ENCODE peak calls at places on chromosomes 5 and 9, in seven cellular contexts. Z is OCI-LY7, Y is GM23338, M is PC-3, J is neural progenitor cell, O is HCT116, Q is SK-N-SH. S is an unnamed sample.

GRCh38 chr5:156934450-156935211 is 28.4 kb downstream of the TIMD4 start:
- DNase-seq in Z (peak), Y (peak), M (peak), J (peak), O (peak), Q (peak), S (peak)

GRCh38 chr5:72815580-72816296 is 723 bp upstream of the TNPO1 start:
- DNase-seq in Z (no peak), Y (no peak), M (peak), J (no peak), O (no peak), Q (peak), S (peak)

GRCh38 chr9:114779352-114779845 is 26.4 kb downstream of the TNFSF15 start:
- DNase-seq in Z (no peak), Y (no peak), M (peak), J (no peak), O (peak), Q (no peak), S (no peak)

GRCh38 chr9:90900130-90900529 is 98.5 kb downstream of the SYK start:
- DNase-seq in Z (no peak), Y (peak), M (no peak), J (peak), O (no peak), Q (no peak), S (no peak)

GRCh38 chr5:93635991-93636390 is 53.0 kb downstream of the NR2F1 start:
- DNase-seq in Z (no peak), Y (no peak), M (no peak), J (no peak), O (no peak), Q (no peak), S (no peak)

GRCh38 chr9:131707677-131708612 is 31.9 kb downstream of the RAPGEF1 start:
- DNase-seq in Z (peak), Y (no peak), M (peak), J (no peak), O (no peak), Q (no peak), S (no peak)

GRCh38 chr5:65013141-65013540 is 244.4 kb downstream of the CWC27 start:
- DNase-seq in Z (no peak), Y (no peak), M (no peak), J (no peak), O (no peak), Q (no peak), S (no peak)

GRCh38 chr5:93192107-93192506 is 388.9 kb downstream of the NR2F1-AS1 start:
- DNase-seq in Z (no peak), Y (no peak), M (peak), J (no peak), O (peak), Q (no peak), S (no peak)

GRCh38 chr9:132114102-132114707 is 34.5 kb upstream of the MED27 start:
- DNase-seq in Z (no peak), Y (peak), M (peak), J (peak), O (no peak), Q (no peak), S (peak)

GRCh38 chr5:75756191-75756590 is 39.0 kb upstream of the POC5 start:
- DNase-seq in Z (no peak), Y (no peak), M (no peak), J (no peak), O (no peak), Q (no peak), S (no peak)

GRCh38 chr5:103918668-103919367 is 356.2 kb upstream of the NUDT12 start:
- DNase-seq in Z (no peak), Y (peak), M (no peak), J (peak), O (no peak), Q (no peak), S (peak)

GRCh38 chr9:129336130-129336528 is 158.1 kb upstream of the IER5L start:
- DNase-seq in Z (no peak), Y (peak), M (no peak), J (no peak), O (no peak), Q (no peak), S (no peak)

GRCh38 chr9:80931163-80931562 is 758.2 kb downstream of the TLE1 start:
- DNase-seq in Z (no peak), Y (no peak), M (no peak), J (no peak), O (no peak), Q (peak), S (no peak)

GRCh38 chr5:143345671-143346440 is 57.6 kb downstream of the NR3C1 start:
- DNase-seq in Z (no peak), Y (no peak), M (no peak), J (no peak), O (no peak), Q (no peak), S (no peak)

GRCh38 chr5:159135896-159136531 is 36.3 kb upstream of the EBF1 start:
- DNase-seq in Z (no peak), Y (no peak), M (peak), J (no peak), O (no peak), Q (no peak), S (no peak)

GRCh38 chr5:148457183-148457620 is 73.4 kb downstream of the FBXO38 start:
- DNase-seq in Z (peak), Y (peak), M (peak), J (peak), O (no peak), Q (peak), S (no peak)

GRCh38 chr5:78587775-78588291 is 60.7 kb downstream of the LHFPL2 start:
- DNase-seq in Z (no peak), Y (no peak), M (no peak), J (no peak), O (no peak), Q (peak), S (no peak)

GRCh38 chr9:82938426-82938825 is 124.5 kb downstream of the RASEF start:
- DNase-seq in Z (no peak), Y (no peak), M (no peak), J (no peak), O (no peak), Q (no peak), S (no peak)

GRCh38 chr5:27598576-27598975 is 560.2 kb upstream of the CDH9 start:
- DNase-seq in Z (no peak), Y (peak), M (no peak), J (no peak), O (no peak), Q (no peak), S (no peak)

GRCh38 chr5:157271740-157272271 is 5.9 kb downstream of the CYFIP2 start:
- DNase-seq in Z (peak), Y (no peak), M (no peak), J (no peak), O (no peak), Q (no peak), S (peak)

GRCh38 chr5:121979691-121980090 is 17.9 kb downstream of the SRFBP1 start:
- DNase-seq in Z (no peak), Y (no peak), M (no peak), J (no peak), O (no peak), Q (no peak), S (no peak)

GRCh38 chr5:157400741-157401140 is 59.3 kb upstream of the NIPAL4 start:
- DNase-seq in Z (no peak), Y (no peak), M (no peak), J (no peak), O (no peak), Q (no peak), S (no peak)

GRCh38 chr5:9209846-9210547 is 335.9 kb downstream of the SEMA5A start:
- DNase-seq in Z (no peak), Y (no peak), M (peak), J (no peak), O (no peak), Q (no peak), S (no peak)

GRCh38 chr5:112917453-112918005 is 4.5 kb downstream of the REEP5 start:
- DNase-seq in Z (peak), Y (peak), M (peak), J (peak), O (no peak), Q (peak), S (no peak)

GRCh38 chr5:146130440-146131045 is 25.2 kb upstream of the PLAC8L1 start:
- DNase-seq in Z (peak), Y (peak), M (peak), J (peak), O (no peak), Q (no peak), S (peak)

GRCh38 chr5:135324160-135324559 is 74.9 kb downstream of the MACROH2A1 start:
- DNase-seq in Z (no peak), Y (no peak), M (no peak), J (no peak), O (no peak), Q (no peak), S (no peak)

GRCh38 chr9:114098021-114098659 is 952 bp downstream of the KIF12 start:
- DNase-seq in Z (no peak), Y (peak), M (peak), J (peak), O (peak), Q (peak), S (no peak)

GRCh38 chr9:121995997-121996396 is 97.1 kb downstream of the TTLL11 start:
- DNase-seq in Z (no peak), Y (no peak), M (no peak), J (no peak), O (no peak), Q (no peak), S (no peak)

GRCh38 chr9:121990600-121991304 is 102.4 kb downstream of the TTLL11 start:
- DNase-seq in Z (no peak), Y (no peak), M (no peak), J (no peak), O (no peak), Q (no peak), S (no peak)

GRCh38 chr9:121991305-121991661 is 101.8 kb downstream of the TTLL11 start:
- DNase-seq in Z (no peak), Y (no peak), M (no peak), J (no peak), O (no peak), Q (no peak), S (no peak)

GRCh38 chr9:121989010-121989409 is 104.1 kb downstream of the TTLL11 start:
- DNase-seq in Z (no peak), Y (peak), M (peak), J (peak), O (no peak), Q (no peak), S (no peak)

DNA sequence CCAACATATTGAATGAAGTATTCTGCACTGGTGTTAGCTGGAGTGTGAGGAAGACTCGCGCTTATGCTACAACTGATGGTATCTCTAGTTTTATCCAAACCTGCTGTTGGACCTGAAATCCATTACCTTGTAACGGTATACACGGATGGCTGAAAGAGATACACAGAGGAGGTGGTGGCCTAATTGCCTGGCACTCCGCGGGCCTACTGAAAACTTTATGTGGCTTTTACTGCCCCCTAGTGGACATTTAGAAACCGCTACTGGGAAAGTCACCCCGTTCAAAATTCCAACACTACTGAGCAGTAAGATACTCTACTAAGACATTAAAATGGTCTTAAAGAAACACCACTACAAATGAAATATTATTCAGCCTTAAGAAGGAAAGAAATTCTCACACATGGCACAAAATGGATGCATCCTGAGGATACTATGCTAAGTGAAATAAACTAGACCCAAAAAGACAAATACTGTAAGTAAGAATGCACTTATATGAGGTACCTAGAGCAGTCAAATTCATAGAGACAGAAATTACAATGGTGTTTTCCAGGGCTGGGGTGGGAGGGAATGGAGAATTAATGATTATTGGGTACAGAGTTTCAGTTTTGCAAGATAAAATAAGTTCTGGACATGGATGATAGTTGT is 100.4 kb downstream of the TTLL11 start:
- DNase-seq in Z (peak), Y (peak), M (peak), J (peak), O (peak), Q (peak), S (peak)
- TF ChIP-seq CTCF in Z (peak), Y (peak), M (peak), J (peak), O (peak), Q (peak), S (peak)

DNA sequence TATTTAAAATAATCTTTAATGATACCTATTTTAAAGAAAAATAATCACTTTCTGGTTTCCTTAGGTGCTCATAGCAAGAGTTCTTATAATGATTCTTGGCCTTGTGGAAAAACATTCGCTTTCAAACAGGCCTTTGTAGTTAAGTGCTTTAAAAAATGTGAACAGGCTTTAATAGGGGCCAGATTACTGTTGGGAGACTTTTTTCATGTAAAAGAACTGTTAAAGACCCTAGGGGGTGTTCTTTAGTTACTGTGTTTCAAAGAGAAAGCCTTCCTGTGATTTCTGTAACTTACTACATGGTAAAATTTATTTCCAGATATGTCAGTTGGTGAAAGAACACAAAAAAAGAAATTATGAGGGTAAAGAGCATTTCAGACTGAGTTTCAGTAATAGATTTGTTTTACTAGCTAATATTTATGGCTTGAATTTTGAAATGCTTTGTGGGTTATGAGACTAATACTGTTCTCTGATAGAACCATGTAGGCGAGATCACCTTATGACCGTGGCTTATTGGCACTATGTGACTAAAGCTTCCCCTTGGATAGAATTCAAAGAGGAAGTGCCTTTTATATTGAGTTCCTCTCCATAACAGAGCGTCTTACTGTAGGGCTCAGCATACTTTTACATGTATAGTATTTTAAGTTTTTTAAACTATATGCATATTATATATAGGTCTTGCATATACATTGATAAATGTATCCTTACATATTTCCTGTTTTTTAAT is 70.8 kb downstream of the CSNK1G3 start:
- DNase-seq in Z (no peak), Y (peak), M (peak), J (peak), O (no peak), Q (no peak), S (no peak)
- TF ChIP-seq EZH2phosphoT487 in Z (no peak), Y (no peak), M (no peak), J (no peak), O (no peak), Q (no peak), S (no peak)

DNA sequence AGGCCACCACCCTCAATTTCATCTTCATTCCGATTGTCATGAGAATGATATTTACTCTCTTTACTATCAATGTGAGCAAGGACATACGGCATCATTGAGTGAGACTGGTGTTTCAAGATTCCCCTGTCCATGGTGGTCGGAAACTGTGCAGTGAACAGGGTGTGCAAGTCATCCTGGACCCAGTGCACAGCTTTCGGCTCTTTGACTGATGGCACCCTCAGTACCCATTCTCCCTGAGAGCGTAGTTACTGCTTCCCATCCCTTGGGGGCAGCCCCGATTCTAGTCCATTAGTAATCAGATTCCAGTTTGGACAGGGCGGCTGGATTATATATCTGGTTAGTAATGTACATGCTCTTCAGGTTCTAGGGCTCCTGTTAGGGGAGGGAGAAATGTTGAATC is 61.7 kb upstream of the SUB1 start:
- DNase-seq in Z (peak), Y (peak), M (peak), J (no peak), O (no peak), Q (peak), S (no peak)
- TF ChIP-seq CTCF in Z (peak), Y (peak), M (peak), J (no peak), O (no peak), Q (peak), S (peak)

GRCh38 chr5:140567871-140568270 is 3.2 kb downstream of the SLC35A4 start:
- DNase-seq in Z (no peak), Y (no peak), M (no peak), J (no peak), O (no peak), Q (no peak), S (no peak)
- TF ChIP-seq EZH2phosphoT487 in Z (no peak), Y (no peak), M (no peak), J (no peak), O (no peak), Q (no peak), S (no peak)

S was measured in MM.1S.